ENCODE peak calls at places on chromosomes 11 and 22, in four cellular contexts. One of them, this sample, is unnamed.

GRCh38 chr11:1655168-1656060 is 25.8 kb downstream of the KRTAP5-5 start:
- DNase-seq in stomach: no peak
- DNase-seq in K562: no peak
- DNase-seq in foreskin fibroblast: no peak
- DNase-seq in this sample: no peak

GRCh38 chr11:71336996-71337772 is 84.8 kb upstream of the SHANK2 start:
- DNase-seq in stomach: no peak
- DNase-seq in foreskin fibroblast: no peak
- DNase-seq in K562: no peak
- DNase-seq in this sample: no peak

GRCh38 chr11:14971865-14972580 is at the start of gene CALCA:
- DNase-seq in stomach: no peak
- DNase-seq in foreskin fibroblast: no peak
- DNase-seq in K562: no peak
- DNase-seq in this sample: no peak

GRCh38 chr11:113167599-113167998 is 146.8 kb upstream of the TTC12 start:
- DNase-seq in stomach: peak
- DNase-seq in K562: no peak
- DNase-seq in foreskin fibroblast: no peak
- DNase-seq in this sample: no peak

GRCh38 chr11:123475478-123475877 is 45.4 kb downstream of the GRAMD1B start:
- DNase-seq in foreskin fibroblast: peak
- DNase-seq in stomach: no peak
- DNase-seq in K562: no peak
- DNase-seq in this sample: no peak

GRCh38 chr11:3135491-3136440 is 29.3 kb downstream of the OSBPL5 start:
- DNase-seq in K562: no peak
- DNase-seq in foreskin fibroblast: no peak
- DNase-seq in stomach: no peak
- DNase-seq in this sample: no peak

GRCh38 chr11:6655790-6656580 is at the start of gene DCHS1:
- DNase-seq in stomach: no peak
- DNase-seq in foreskin fibroblast: no peak
- DNase-seq in K562: no peak
- DNase-seq in this sample: peak

GRCh38 chr11:114609429-114609828 is 13.8 kb upstream of the NXPE4 start:
- DNase-seq in K562: no peak
- DNase-seq in foreskin fibroblast: no peak
- DNase-seq in stomach: no peak
- DNase-seq in this sample: no peak

GRCh38 chr11:46718155-46719019 is 626 bp upstream of the F2 start:
- DNase-seq in foreskin fibroblast: no peak
- DNase-seq in K562: no peak
- DNase-seq in stomach: peak
- DNase-seq in this sample: no peak

GRCh38 chr11:130909650-130910049 is 6.6 kb downstream of the SNX19 start:
- DNase-seq in foreskin fibroblast: peak
- DNase-seq in stomach: no peak
- DNase-seq in K562: no peak
- DNase-seq in this sample: no peak

GRCh38 chr11:65454696-65455456 is 32.3 kb downstream of the NEAT1 start:
- DNase-seq in K562: peak
- DNase-seq in stomach: peak
- DNase-seq in foreskin fibroblast: peak
- DNase-seq in this sample: peak

GRCh38 chr11:110173775-110174644 is 80.8 kb downstream of the ZC3H12C start:
- DNase-seq in foreskin fibroblast: peak
- DNase-seq in K562: peak
- DNase-seq in stomach: peak
- DNase-seq in this sample: peak

GRCh38 chr11:113675003-113675471 is 31.1 kb downstream of the TMPRSS5 start:
- DNase-seq in stomach: no peak
- DNase-seq in foreskin fibroblast: peak
- DNase-seq in K562: peak
- DNase-seq in this sample: peak

GRCh38 chr11:8081591-8082021 is 595 bp downstream of the TUB start:
- DNase-seq in foreskin fibroblast: no peak
- DNase-seq in K562: no peak
- DNase-seq in stomach: no peak
- DNase-seq in this sample: no peak

GRCh38 chr11:60502221-60502775 is 9.7 kb downstream of the MS4A12 start:
- DNase-seq in stomach: no peak
- DNase-seq in K562: no peak
- DNase-seq in foreskin fibroblast: no peak
- DNase-seq in this sample: no peak

GRCh38 chr11:69665669-69666068 is 9.5 kb downstream of the LTO1 start:
- DNase-seq in K562: no peak
- DNase-seq in foreskin fibroblast: no peak
- DNase-seq in stomach: no peak
- DNase-seq in this sample: no peak

GRCh38 chr11:19080579-19080993 is 20.1 kb upstream of the MRGPRX2 start:
- DNase-seq in stomach: no peak
- DNase-seq in foreskin fibroblast: peak
- DNase-seq in K562: no peak
- DNase-seq in this sample: no peak

GRCh38 chr11:128367573-128367972 is 219.8 kb downstream of the ETS1 start:
- DNase-seq in stomach: no peak
- DNase-seq in foreskin fibroblast: no peak
- DNase-seq in K562: no peak
- DNase-seq in this sample: no peak

GRCh38 chr22:29944339-29944738 is 61.4 kb downstream of the MTMR3 start:
- DNase-seq in K562: no peak
- DNase-seq in stomach: no peak
- DNase-seq in foreskin fibroblast: no peak
- DNase-seq in this sample: no peak

GRCh38 chr22:29994027-29994715 is 86.1 kb upstream of the HORMAD2 start:
- DNase-seq in K562: no peak
- DNase-seq in foreskin fibroblast: no peak
- DNase-seq in stomach: no peak
- DNase-seq in this sample: no peak

GRCh38 chr11:120637131-120637530 is 125.6 kb downstream of the GRIK4 start:
- DNase-seq in stomach: no peak
- DNase-seq in foreskin fibroblast: no peak
- DNase-seq in K562: no peak
- DNase-seq in this sample: no peak

GRCh38 chr11:128336203-128336602 is 251.2 kb downstream of the ETS1 start:
- DNase-seq in stomach: peak
- DNase-seq in foreskin fibroblast: peak
- DNase-seq in K562: no peak
- DNase-seq in this sample: no peak

GRCh38 chr11:21928834-21929233 is 264.1 kb upstream of the ANO5 start:
- DNase-seq in foreskin fibroblast: no peak
- DNase-seq in stomach: no peak
- DNase-seq in K562: no peak
- DNase-seq in this sample: no peak

GRCh38 chr11:69339916-69340565 is 46.1 kb downstream of the MYEOV start:
- DNase-seq in stomach: peak
- DNase-seq in foreskin fibroblast: no peak
- DNase-seq in K562: no peak
- DNase-seq in this sample: no peak

GRCh38 chr22:28426346-28427132 is 253.1 kb downstream of the TTC28 start:
- DNase-seq in K562: no peak
- DNase-seq in foreskin fibroblast: no peak
- DNase-seq in stomach: no peak
- DNase-seq in this sample: no peak

GRCh38 chr11:27041141-27041869 is 690 bp downstream of the BBOX1 start:
- DNase-seq in K562: no peak
- DNase-seq in stomach: no peak
- DNase-seq in foreskin fibroblast: no peak
- DNase-seq in this sample: no peak

GRCh38 chr22:19751497-19752245 is 8.9 kb upstream of the TBX1 start:
- DNase-seq in foreskin fibroblast: no peak
- DNase-seq in stomach: no peak
- DNase-seq in K562: no peak
- DNase-seq in this sample: no peak

GRCh38 chr11:25734592-25735211 is 597.2 kb upstream of the ANO3 start:
- DNase-seq in foreskin fibroblast: no peak
- DNase-seq in K562: no peak
- DNase-seq in stomach: no peak
- DNase-seq in this sample: no peak

GRCh38 chr11:19419021-19419750 is 178.4 kb upstream of the E2F8 start:
- DNase-seq in K562: no peak
- DNase-seq in foreskin fibroblast: peak
- DNase-seq in stomach: no peak
- DNase-seq in this sample: no peak